ENCODE peak calls at places on chromosomes 13 and 19, in nine cellular contexts. K is brain microvascular endothelial cell; T is transverse colon; C is heart right ventricle; B is K562; U is CD4-positive, alpha-beta T cell; V is colonic mucosa; D is left lung; S is Peyer's patch. I is an unnamed sample.

GRCh38 chr19:4369888-4370260 is 26.5 kb downstream of the MPND start:
- DNase-seq in C (no peak), D (peak), T (peak), B (no peak), S (no peak), V (peak), K (no peak), U (peak), I (peak)

GRCh38 chr13:102721800-102722231 is 27.0 kb upstream of the METTL21C start:
- DNase-seq in S (no peak), D (no peak), V (no peak), B (no peak), C (no peak), U (no peak), K (no peak), T (no peak), I (peak)

GRCh38 chr19:4969772-4970531 is 1.0 kb downstream of the KDM4B start:
- DNase-seq in S (no peak), U (no peak), T (no peak), B (no peak), K (no peak), C (no peak), D (peak), V (no peak), I (no peak)

GRCh38 chr13:46751811-46752635 is 44.9 kb downstream of the ESD start:
- DNase-seq in T (no peak), V (no peak), S (no peak), U (peak), K (no peak), C (no peak), D (no peak), B (no peak), I (no peak)

GRCh38 chr13:107867701-107868661 is 347.4 kb downstream of the LIG4 start:
- DNase-seq in K (peak), T (no peak), D (peak), V (no peak), U (no peak), S (no peak), C (no peak), B (peak), I (peak)

GRCh38 chr19:46935066-46935663 is 74.4 kb downstream of the ARHGAP35 start:
- DNase-seq in T (no peak), V (no peak), K (no peak), S (no peak), C (no peak), B (no peak), U (no peak), D (no peak), I (no peak)

GRCh38 chr19:4541114-4541805 is 1.4 kb upstream of the LRG1 start:
- DNase-seq in K (no peak), D (no peak), U (no peak), C (no peak), B (no peak), T (no peak), V (no peak), S (no peak), I (no peak)

GRCh38 chr13:45792827-45793303 is 58.7 kb downstream of the SIAH3 start:
- DNase-seq in D (no peak), U (no peak), K (no peak), C (no peak), S (no peak), B (no peak), V (no peak), T (no peak), I (no peak)

GRCh38 chr19:38852231-38853044 is 2.7 kb upstream of the HNRNPL start:
- DNase-seq in U (peak), B (peak), D (peak), C (peak), V (peak), K (peak), T (peak), S (peak), I (peak)

GRCh38 chr19:33879818-33880575 is 83.3 kb downstream of the KCTD15 start:
- DNase-seq in D (no peak), S (no peak), U (no peak), T (no peak), K (no peak), C (peak), B (no peak), V (no peak), I (no peak)

GRCh38 chr13:77918391-77919261 is at the start of gene EDNRB:
- DNase-seq in U (no peak), S (peak), D (peak), V (peak), C (peak), B (no peak), K (peak), T (peak), I (peak)

GRCh38 chr19:18440421-18440877 is 2.5 kb upstream of the ISYNA1 start:
- DNase-seq in D (no peak), B (peak), K (no peak), U (no peak), S (no peak), T (no peak), V (no peak), C (no peak), I (no peak)

GRCh38 chr19:19372656-19373416 is 32.6 kb upstream of the GATAD2A start:
- DNase-seq in C (peak), K (peak), U (no peak), B (peak), V (peak), T (peak), S (peak), D (peak), I (no peak)

GRCh38 chr13:102940143-102940542 is 94.3 kb downstream of the ERCC5 start:
- DNase-seq in U (no peak), S (no peak), V (no peak), B (no peak), C (no peak), D (no peak), T (no peak), K (no peak), I (no peak)

GRCh38 chr19:46697142-46697960 is 19.6 kb downstream of the PRKD2 start:
- DNase-seq in K (peak), D (peak), T (peak), S (peak), V (peak), B (peak), C (peak), U (no peak), I (peak)

GRCh38 chr13:49367640-49368431 is 76.0 kb downstream of the CAB39L start:
- DNase-seq in D (no peak), K (no peak), V (no peak), S (no peak), C (no peak), U (no peak), B (no peak), T (no peak), I (no peak)

GRCh38 chr19:3659746-3660112 is 33.1 kb upstream of the CACTIN start:
- DNase-seq in K (no peak), C (no peak), B (no peak), T (no peak), V (no peak), D (no peak), U (no peak), S (no peak), I (no peak)

GRCh38 chr19:30556230-30556711 is 184.1 kb downstream of the ZNF536 start:
- DNase-seq in V (no peak), K (no peak), T (no peak), B (no peak), D (no peak), C (no peak), S (no peak), U (no peak), I (peak)

GRCh38 chr19:10452726-10453620 is 32.6 kb downstream of the PDE4A start:
- DNase-seq in K (no peak), B (no peak), U (no peak), C (no peak), D (no peak), T (peak), S (no peak), V (no peak), I (peak)

GRCh38 chr19:34232566-34233481 is 21.5 kb upstream of the GARRE1 start:
- DNase-seq in V (no peak), S (no peak), D (no peak), U (no peak), T (no peak), B (peak), C (peak), K (peak), I (peak)

GRCh38 chr19:1004803-1005664 is 4.8 kb downstream of the GRIN3B start:
- DNase-seq in U (no peak), T (no peak), C (no peak), D (peak), V (no peak), S (no peak), K (no peak), B (no peak), I (no peak)

GRCh38 chr13:42333613-42334328 is 61.8 kb downstream of the AKAP11 start:
- DNase-seq in D (no peak), V (no peak), T (no peak), C (no peak), K (peak), S (no peak), U (no peak), B (peak), I (no peak)

GRCh38 chr13:27036236-27036981 is 135.2 kb downstream of the USP12 start:
- DNase-seq in V (no peak), U (no peak), K (no peak), B (no peak), S (no peak), T (no peak), D (no peak), C (no peak), I (no peak)

GRCh38 chr13:43006893-43007631 is 15.0 kb upstream of the EPSTI1 start:
- DNase-seq in T (no peak), U (no peak), B (no peak), V (no peak), K (no peak), D (no peak), C (no peak), S (no peak), I (no peak)

GRCh38 chr13:33353646-33354045 is 68.1 kb upstream of the STARD13 start:
- DNase-seq in T (no peak), D (no peak), B (no peak), S (no peak), K (no peak), V (no peak), U (no peak), C (no peak), I (no peak)

GRCh38 chr13:101417043-101417406 is 717 bp upstream of the NALCN start:
- DNase-seq in U (no peak), K (peak), V (no peak), D (no peak), S (no peak), B (no peak), C (no peak), T (no peak), I (no peak)
- H3K27ac ChIP-seq in U (no peak), K (no peak), V (no peak), D (no peak), S (no peak), B (no peak), C (no peak), T (no peak), I (peak)

GRCh38 chr19:55340784-55341147 is 1.1 kb downstream of the KMT5C start:
- DNase-seq in B (peak), V (peak), U (no peak), K (no peak), C (no peak), T (peak), D (no peak), S (no peak), I (no peak)
- TF ChIP-seq CTCF in B (peak), V (no peak), U (no peak), K (peak), C (no peak), T (no peak), D (no peak), S (no peak), I (no peak)

DNA sequence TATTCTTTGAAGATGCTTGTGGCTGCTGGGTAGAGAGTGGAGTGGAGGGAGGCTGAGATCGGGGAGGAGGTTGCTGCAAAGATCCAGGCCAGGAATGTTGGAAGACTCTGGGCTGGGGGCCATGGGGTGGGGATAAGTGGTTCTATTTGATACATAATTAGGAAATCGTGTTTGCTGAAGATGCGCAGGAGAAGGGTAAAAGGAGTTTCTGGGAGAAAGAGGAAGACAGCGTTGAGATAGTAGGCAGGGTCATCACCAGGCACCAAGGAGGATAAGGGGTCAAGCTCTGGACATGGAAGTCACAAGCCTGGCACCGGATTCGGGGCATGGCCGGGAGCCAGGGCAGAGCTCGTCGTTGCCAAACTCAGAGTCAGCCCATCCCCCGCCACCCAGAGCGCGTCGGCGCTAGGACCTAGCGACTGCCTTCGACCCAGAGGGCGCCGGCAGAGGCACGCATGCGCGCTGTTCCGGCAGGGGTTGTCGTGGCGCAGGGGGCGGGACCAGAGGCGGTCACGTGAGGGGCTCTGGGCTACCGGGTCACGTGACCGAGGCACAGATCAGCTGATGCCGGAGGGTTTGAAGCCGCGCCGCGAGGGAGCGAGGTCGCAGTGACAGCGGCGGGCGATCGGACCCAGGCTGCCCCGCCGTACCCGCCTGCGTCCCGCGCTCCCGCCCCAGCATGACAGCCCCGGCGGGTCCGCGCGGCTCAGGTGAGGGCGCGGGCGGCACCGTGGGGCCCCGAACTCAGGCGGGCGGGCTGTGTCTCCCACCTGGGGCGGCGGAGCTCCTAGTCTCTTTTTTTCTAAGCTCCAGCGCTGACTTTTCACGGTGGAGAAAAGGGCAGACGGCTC is at the start of gene MCOLN1:
- DNase-seq in C (peak), V (peak), K (peak), D (peak), U (peak), T (peak), S (peak), B (peak), I (peak)
- H3K27ac ChIP-seq in C (peak), V (peak), K (peak), D (peak), U (no peak), T (peak), S (peak), B (no peak), I (peak)

DNA sequence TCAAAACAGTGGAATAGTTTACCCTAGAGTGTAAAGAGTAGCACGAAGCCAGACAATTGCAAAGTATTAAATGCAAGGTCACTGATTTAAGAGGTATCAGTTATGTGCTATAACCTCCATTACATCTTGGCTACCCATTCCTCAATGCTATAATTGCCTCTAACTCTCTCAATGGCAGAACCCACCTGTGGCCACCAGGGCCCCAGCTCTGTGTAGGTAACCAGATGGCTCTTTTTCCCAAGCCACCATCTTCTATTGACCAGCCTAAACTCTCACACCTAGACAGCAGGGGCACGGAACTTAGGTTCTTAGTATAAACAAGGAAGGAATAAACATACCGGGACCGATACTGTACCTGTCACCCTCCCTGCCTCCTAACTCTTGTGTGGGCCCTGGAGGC is 277.6 kb downstream of the PCDH9 start:
- DNase-seq in D (no peak), T (no peak), C (no peak), U (no peak), K (no peak), B (no peak), V (no peak), S (no peak), I (no peak)
- TF ChIP-seq CTCF in D (no peak), T (no peak), C (no peak), U (no peak), K (no peak), B (no peak), V (no peak), S (no peak), I (no peak)